ENCODE peak calls at places on chromosomes 12 and 14, in eight cellular contexts. M, P, B, G, C, H, F and T are unnamed samples.

GRCh38 chr12:23084236-23084995 is 459.4 kb downstream of the ETNK1 start:
- DNase-seq in H (no peak), P (no peak), F (no peak), G (no peak), B (no peak), M (peak; percentile 94), C (no peak), T (no peak)

GRCh38 chr12:101759396-101760047 is 20.3 kb upstream of the SYCP3 start:
- DNase-seq in H (peak; percentile 50), C (no peak), F (peak; percentile 41), P (peak; percentile 36), B (no peak), M (peak; percentile 42), G (no peak), T (no peak)

GRCh38 chr14:52878469-52878868 is 72.4 kb downstream of the FERMT2 start:
- DNase-seq in P (no peak), H (no peak), G (no peak), C (no peak), B (no peak), M (no peak), F (no peak), T (no peak)

GRCh38 chr12:69519871-69520270 is 49.7 kb downstream of the FRS2 start:
- DNase-seq in C (no peak), M (peak; percentile 67), H (no peak), P (no peak), G (no peak), B (no peak), F (peak; percentile 77), T (no peak)

GRCh38 chr14:34093878-34094277 is 143.0 kb upstream of the EGLN3 start:
- DNase-seq in F (peak; percentile 97), G (no peak), C (no peak), M (no peak), B (no peak), H (no peak), P (peak; percentile 14), T (no peak)

GRCh38 chr12:42902001-42902400 is 312.5 kb upstream of the PRICKLE1 start:
- DNase-seq in P (no peak), H (no peak), G (no peak), M (no peak), F (no peak), B (no peak), C (no peak), T (no peak)

GRCh38 chr14:101521306-101521935 is 39.9 kb upstream of the DIO3 start:
- DNase-seq in G (no peak), H (no peak), B (peak; percentile 63), P (no peak), C (no peak), F (no peak), M (no peak), T (no peak)

GRCh38 chr14:56463491-56463890 is 116.1 kb upstream of the TMEM260 start:
- DNase-seq in H (no peak), G (no peak), M (no peak), C (no peak), B (no peak), F (no peak), P (no peak), T (no peak)

GRCh38 chr14:39108791-39109190 is 5.3 kb upstream of the GEMIN2 start:
- DNase-seq in C (no peak), H (no peak), M (no peak), F (no peak), B (no peak), G (no peak), P (no peak), T (no peak)

GRCh38 chr12:22974865-22975264 is 349.9 kb downstream of the ETNK1 start:
- DNase-seq in B (no peak), F (no peak), C (no peak), M (peak; percentile 93), G (no peak), H (peak; percentile 26), P (no peak), T (no peak)

GRCh38 chr12:64678835-64679234 is 68.5 kb downstream of the RASSF3 start:
- DNase-seq in C (peak; percentile 62), H (no peak), F (no peak), P (peak; percentile 72), G (no peak), B (no peak), M (no peak), T (no peak)

GRCh38 chr14:63726499-63726898 is 1.4 kb downstream of the SGPP1 start:
- DNase-seq in M (peak; percentile 8), F (no peak), C (no peak), B (no peak), G (no peak), P (peak; percentile 25), H (no peak), T (no peak)

GRCh38 chr12:88993655-88994054 is 358.6 kb downstream of the DUSP6 start:
- DNase-seq in M (peak; percentile 78), G (no peak), C (no peak), B (no peak), P (peak; percentile 21), H (peak; percentile 44), F (peak; percentile 23), T (no peak)

GRCh38 chr12:114167431-114167830 is 201.3 kb upstream of the RBM19 start:
- DNase-seq in M (peak; percentile 37), H (no peak), C (no peak), F (no peak), G (no peak), P (no peak), B (no peak), T (no peak)

GRCh38 chr12:7705846-7706245 is 5.4 kb upstream of the DPPA3 start:
- DNase-seq in M (no peak), H (no peak), P (no peak), B (no peak), F (no peak), G (no peak), C (no peak), T (no peak)

GRCh38 chr14:92440345-92441003 is 73.1 kb upstream of the RIN3 start:
- DNase-seq in B (no peak), P (no peak), F (no peak), C (no peak), G (no peak), M (no peak), H (no peak), T (no peak)

GRCh38 chr12:8904665-8905064 is 9.6 kb upstream of the PHC1 start:
- DNase-seq in G (no peak), M (no peak), C (no peak), P (no peak), H (no peak), B (no peak), F (no peak), T (no peak)

GRCh38 chr14:68507544-68508081 is 285.3 kb downstream of the ZFP36L1 start:
- DNase-seq in M (no peak), P (peak; percentile 30), C (no peak), F (no peak), B (peak; percentile 10), H (no peak), G (no peak), T (no peak)

GRCh38 chr14:24920265-24921080 is 129.5 kb downstream of the STXBP6 start:
- DNase-seq in M (no peak), B (no peak), F (no peak), C (no peak), P (no peak), G (no peak), H (no peak), T (no peak)

GRCh38 chr14:30990766-30991165 is 34.7 kb upstream of the AP4S1 start:
- DNase-seq in G (no peak), M (no peak), B (no peak), C (no peak), H (no peak), P (no peak), F (no peak), T (no peak)